ENCODE peak calls at places on chromosomes 6 and 20, in ten cellular contexts. X is cardiac muscle cell; M is neural progenitor cell; J is stimulated activated naive B cell treated with anti-CD40 and anti-IgM and Interleukin-4, amounts not matched to agents 10 μg/mL and 1 μg/mL and 100 μg/mL, for 72 hours; R is AML-193; K is Ammon's horn; E is NCI-H1105; G is iris pigment epithelial cell; H is psoas muscle; U is astrocyte of the cerebellum. Y is an unnamed sample.

GRCh38 chr6:121522265-121522664 is 86.8 kb downstream of the GJA1 start:
- DNase-seq in X (no peak), M (no peak), J (no peak), R (no peak), K (no peak), E (no peak), G (peak; percentile 98), H (no peak), U (peak; percentile 69), Y (no peak)

GRCh38 chr6:157650801-157651200 is 172.2 kb upstream of the SNX9 start:
- DNase-seq in X (no peak), M (no peak), J (no peak), R (no peak), K (no peak), E (no peak), G (no peak), H (no peak), U (no peak), Y (no peak)

GRCh38 chr6:52176550-52176949 is 9.6 kb upstream of the IL17A start:
- DNase-seq in X (no peak), M (no peak), J (no peak), R (no peak), K (no peak), E (peak; percentile 91), G (no peak), H (no peak), U (no peak), Y (no peak)

GRCh38 chr6:94367316-94367715 is 948.0 kb upstream of the EPHA7 start:
- DNase-seq in X (no peak), M (no peak), J (no peak), R (no peak), K (no peak), E (no peak), G (no peak), H (no peak), U (no peak), Y (no peak)

GRCh38 chr6:107818272-107818671 is 5.8 kb downstream of the SCML4 start:
- DNase-seq in X (no peak), M (no peak), J (no peak), R (no peak), K (no peak), E (no peak), G (no peak), H (no peak), U (no peak), Y (no peak)

GRCh38 chr20:49561806-49562205 is 6.1 kb downstream of the PTGIS start:
- DNase-seq in X (no peak), M (no peak), J (no peak), R (no peak), K (no peak), E (no peak), G (no peak), H (no peak), U (no peak), Y (no peak)

GRCh38 chr6:175680-176079 is 116.6 kb upstream of the DUSP22 start:
- DNase-seq in X (no peak), M (no peak), J (no peak), R (no peak), K (no peak), E (no peak), G (no peak), H (no peak), U (no peak), Y (no peak)

GRCh38 chr6:31272431-31272830 is 539 bp upstream of the HLA-C start:
- DNase-seq in X (peak; percentile 2), M (peak; percentile 8), J (no peak), R (peak; percentile 34), K (peak; percentile 23), E (no peak), G (peak; percentile 17), H (no peak), U (no peak), Y (no peak)

GRCh38 chr20:19552896-19553180 is 205.2 kb upstream of the RIN2 start:
- DNase-seq in X (no peak), M (no peak), J (no peak), R (no peak), K (no peak), E (no peak), G (no peak), H (no peak), U (no peak), Y (no peak)

GRCh38 chr20:53838311-53838873 is 232.0 kb downstream of the BCAS1 start:
- DNase-seq in X (no peak), M (no peak), J (no peak), R (no peak), K (no peak), E (no peak), G (no peak), H (no peak), U (no peak), Y (no peak)

GRCh38 chr6:43378631-43379030 is 9.2 kb upstream of the ZNF318 start:
- DNase-seq in X (no peak), M (no peak), J (no peak), R (no peak), K (no peak), E (no peak), G (no peak), H (no peak), U (no peak), Y (no peak)

GRCh38 chr20:58550661-58551060 is 35.5 kb upstream of the APCDD1L start:
- DNase-seq in X (no peak), M (no peak), J (no peak), R (no peak), K (no peak), E (no peak), G (peak; percentile 98), H (no peak), U (peak; percentile 61), Y (peak; percentile 60)

GRCh38 chr20:49288784-49289696 is 11.2 kb upstream of the ZNFX1 start:
- DNase-seq in X (no peak), M (no peak), J (no peak), R (no peak), K (no peak), E (no peak), G (no peak), H (no peak), U (no peak), Y (no peak)

GRCh38 chr6:134035823-134036296 is 16.6 kb downstream of the SLC2A12 start:
- DNase-seq in X (no peak), M (no peak), J (no peak), R (peak; percentile 36), K (peak; percentile 79), E (peak; percentile 87), G (peak; percentile 49), H (no peak), U (peak; percentile 58), Y (no peak)

GRCh38 chr6:11460001-11460668 is 77.4 kb upstream of the TMEM170B start:
- DNase-seq in X (no peak), M (no peak), J (no peak), R (peak; percentile 62), K (no peak), E (no peak), G (peak; percentile 43), H (no peak), U (no peak), Y (no peak)

GRCh38 chr6:142897659-142898058 is 47.3 kb downstream of the HIVEP2 start:
- DNase-seq in X (no peak), M (no peak), J (no peak), R (no peak), K (no peak), E (no peak), G (peak; percentile 63), H (no peak), U (no peak), Y (no peak)

GRCh38 chr6:137917518-137917917 is 50.5 kb downstream of the TNFAIP3 start:
- DNase-seq in X (no peak), M (no peak), J (no peak), R (no peak), K (no peak), E (no peak), G (no peak), H (no peak), U (no peak), Y (no peak)

Y was measured in SK-N-SH.